ENCODE peak calls at places on chromosomes 16 and 17, in nine cellular contexts. Q, A, N, J, V, Y, R, E and G are unnamed samples.

GRCh38 chr17:80018917-80019651 is 16.6 kb downstream of the TBC1D16 start:
- DNase-seq in E (no peak), A (no peak), R (no peak), V (no peak), J (no peak), N (no peak), Y (no peak), Q (no peak), G (no peak)

GRCh38 chr16:10805362-10805761 is 13.2 kb downstream of the TVP23A start:
- DNase-seq in E (no peak), Y (no peak), V (no peak), N (no peak), J (no peak), A (no peak), Q (no peak), R (no peak), G (no peak)

GRCh38 chr17:34723875-34724274 is 144.5 kb downstream of the TMEM132E start:
- DNase-seq in Y (no peak), A (no peak), R (no peak), J (no peak), N (no peak), E (no peak), V (no peak), Q (no peak), G (no peak)

GRCh38 chr16:46850619-46851555 is 19.9 kb upstream of the C16orf87 start:
- DNase-seq in J (no peak), A (no peak), Q (no peak), R (no peak), V (no peak), N (no peak), Y (no peak), E (no peak), G (no peak)

GRCh38 chr17:57247261-57247660 is 9.1 kb upstream of the MSI2 start:
- DNase-seq in A (no peak), R (no peak), J (no peak), Q (no peak), N (no peak), E (no peak), V (no peak), Y (no peak), G (no peak)

GRCh38 chr16:70686376-70687171 is 721 bp upstream of the MTSS2 start:
- DNase-seq in V (no peak), Y (no peak), N (no peak), A (no peak), Q (no peak), E (no peak), R (no peak), J (no peak), G (no peak)

GRCh38 chr17:35612924-35613521 is 25.9 kb downstream of the AP2B1 start:
- DNase-seq in R (peak; percentile 73), E (no peak), Q (no peak), V (peak; percentile 28), N (peak; percentile 44), A (peak; percentile 26), J (no peak), Y (no peak), G (peak; percentile 48)

GRCh38 chr16:87185313-87185712 is 131.9 kb downstream of the C16orf95 start:
- DNase-seq in N (no peak), R (no peak), Q (no peak), E (no peak), A (no peak), V (no peak), J (no peak), Y (no peak), G (no peak)

GRCh38 chr16:1309888-1310831 is 724 bp downstream of the UBE2I start:
- DNase-seq in N (peak; percentile 50), Y (no peak), A (no peak), J (no peak), V (peak; percentile 55), R (peak; percentile 52), Q (no peak), E (peak; percentile 73), G (no peak)

GRCh38 chr16:70770968-70771552 is 29.9 kb downstream of the VAC14 start:
- DNase-seq in J (peak; percentile 64), E (no peak), V (peak; percentile 32), Y (peak; percentile 39), Q (peak; percentile 64), R (peak; percentile 62), N (peak; percentile 69), A (peak; percentile 55), G (peak; percentile 76)

GRCh38 chr17:68351395-68351794 is 60.1 kb downstream of the ARSG start:
- DNase-seq in N (no peak), R (peak; percentile 63), V (no peak), Y (no peak), Q (no peak), A (no peak), E (no peak), J (no peak), G (peak; percentile 19)

GRCh38 chr17:80637286-80637703 is 92.7 kb downstream of the RPTOR start:
- DNase-seq in V (no peak), A (no peak), Q (no peak), N (no peak), E (no peak), J (no peak), R (no peak), Y (no peak), G (no peak)

GRCh38 chr17:36918260-36918691 is 19.0 kb upstream of the LHX1 start:
- DNase-seq in N (no peak), J (no peak), V (no peak), Q (no peak), A (no peak), E (no peak), Y (no peak), R (peak; percentile 56), G (no peak)

GRCh38 chr17:10549108-10549842 is at the start of gene MYH2:
- DNase-seq in Y (no peak), J (no peak), Q (no peak), R (no peak), V (no peak), N (no peak), A (no peak), E (no peak), G (no peak)

GRCh38 chr17:58336456-58337094 is 8.0 kb upstream of the TSPOAP1 start:
- DNase-seq in V (peak; percentile 23), N (no peak), E (no peak), R (peak; percentile 49), A (no peak), J (no peak), Q (no peak), Y (no peak), G (no peak)

GRCh38 chr17:40017422-40018080 is 2.3 kb downstream of the CSF3 start:
- DNase-seq in Y (no peak), A (no peak), Q (no peak), E (no peak), N (no peak), R (peak; percentile 12), V (no peak), J (no peak), G (no peak)

GRCh38 chr17:52831536-52831935 is 673.0 kb upstream of the CA10 start:
- DNase-seq in Y (no peak), V (no peak), A (no peak), E (no peak), Q (no peak), J (no peak), R (no peak), N (no peak), G (no peak)

GRCh38 chr16:54647731-54648221 is 282.9 kb upstream of the IRX5 start:
- DNase-seq in E (no peak), J (no peak), N (no peak), Q (no peak), A (peak; percentile 58), Y (no peak), R (peak; percentile 56), V (no peak), G (no peak)

GRCh38 chr16:77387810-77388209 is 47.0 kb downstream of the ADAMTS18 start:
- DNase-seq in Q (no peak), J (no peak), Y (no peak), E (no peak), N (no peak), A (no peak), V (no peak), R (no peak), G (peak; percentile 53)
- H3K4me1 ChIP-seq in Q (no peaks in the 10 kb centered on the region), J (no peaks in the 10 kb centered on the region), Y (no peaks in the 10 kb centered on the region), E (no peaks in the 10 kb centered on the region), N (no peaks in the 10 kb centered on the region), A (no peaks in the 10 kb centered on the region), V (no peaks in the 10 kb centered on the region), R (no peaks in the 10 kb centered on the region), G (peaks cover 2% of the 10 kb centered on the region)

DNA sequence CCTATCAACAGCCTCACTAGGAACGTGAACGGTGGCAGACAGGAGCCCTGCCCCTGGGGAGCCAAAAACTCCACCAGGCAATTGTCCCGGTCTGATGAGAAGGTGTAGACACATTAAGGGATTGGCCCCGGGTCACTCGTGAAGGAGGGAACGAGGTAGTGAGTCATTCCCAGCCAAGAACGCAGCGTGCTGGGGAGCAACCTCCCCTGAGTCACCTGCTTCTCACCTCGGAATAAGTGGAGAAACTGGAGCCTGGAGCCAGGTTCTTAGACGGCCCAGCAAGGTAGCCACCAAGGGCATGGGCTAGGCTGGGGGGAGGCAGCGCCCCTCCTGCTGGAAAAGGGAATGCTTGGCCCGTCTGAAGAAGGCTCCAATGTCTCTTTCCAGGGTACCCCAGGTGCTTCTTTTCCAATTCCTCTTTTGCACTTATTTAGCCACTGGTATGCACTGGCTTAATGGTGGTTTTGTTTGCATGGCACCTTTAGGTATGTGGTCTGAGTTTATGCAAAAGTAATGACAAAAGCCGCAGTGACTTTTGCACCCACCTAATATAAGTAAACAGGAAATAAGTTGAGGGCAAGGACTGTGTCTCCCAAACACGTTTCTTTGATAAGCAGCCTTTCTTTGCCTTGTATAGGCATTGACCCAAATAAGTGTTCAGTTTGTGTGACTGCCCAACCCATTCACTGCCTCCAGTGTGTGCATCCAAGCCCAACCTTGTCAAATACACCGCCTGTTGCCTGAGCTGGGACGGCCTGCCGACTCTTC is 1.8 kb upstream of the HELZ start:
- DNase-seq in N (peak; percentile 78), J (peak; percentile 71), V (peak; percentile 19), Y (no peak), A (peak; percentile 65), R (no peak), Q (peak; percentile 51), E (peak; percentile 78), G (peak; percentile 98)
- H3K4me3 ChIP-seq in N (peak overlapping the region; percentile 76), J (peak overlapping the region; percentile 84), V (peak overlapping the region; percentile 26), Y (peak overlapping the region; percentile 78), A (peak overlapping the region; percentile 97), R (peak overlapping the region; percentile 96), Q (peak overlapping the region; percentile 55), E (peak overlapping the region; percentile 99), G (peak overlapping the region; percentile 93)

GRCh38 chr16:88286301-88286923 is 96.3 kb upstream of the ZNF469 start:
- DNase-seq in E (peak; percentile 30), Y (no peak), Q (no peak), R (no peak), N (no peak), V (no peak), A (no peak), J (no peak), G (no peak)
- H3K9me3 ChIP-seq in E (peaks cover 17% of the 10 kb centered on the region), Y (no peaks in the 10 kb centered on the region), Q (peaks cover 4% of the 10 kb centered on the region), R (no peaks in the 10 kb centered on the region), N (peaks cover 36% of the 10 kb centered on the region), V (peaks cover 27% of the 10 kb centered on the region), A (no peaks in the 10 kb centered on the region), J (peaks cover 64% of the 10 kb centered on the region), G (peaks cover 5% of the 10 kb centered on the region)

DNA sequence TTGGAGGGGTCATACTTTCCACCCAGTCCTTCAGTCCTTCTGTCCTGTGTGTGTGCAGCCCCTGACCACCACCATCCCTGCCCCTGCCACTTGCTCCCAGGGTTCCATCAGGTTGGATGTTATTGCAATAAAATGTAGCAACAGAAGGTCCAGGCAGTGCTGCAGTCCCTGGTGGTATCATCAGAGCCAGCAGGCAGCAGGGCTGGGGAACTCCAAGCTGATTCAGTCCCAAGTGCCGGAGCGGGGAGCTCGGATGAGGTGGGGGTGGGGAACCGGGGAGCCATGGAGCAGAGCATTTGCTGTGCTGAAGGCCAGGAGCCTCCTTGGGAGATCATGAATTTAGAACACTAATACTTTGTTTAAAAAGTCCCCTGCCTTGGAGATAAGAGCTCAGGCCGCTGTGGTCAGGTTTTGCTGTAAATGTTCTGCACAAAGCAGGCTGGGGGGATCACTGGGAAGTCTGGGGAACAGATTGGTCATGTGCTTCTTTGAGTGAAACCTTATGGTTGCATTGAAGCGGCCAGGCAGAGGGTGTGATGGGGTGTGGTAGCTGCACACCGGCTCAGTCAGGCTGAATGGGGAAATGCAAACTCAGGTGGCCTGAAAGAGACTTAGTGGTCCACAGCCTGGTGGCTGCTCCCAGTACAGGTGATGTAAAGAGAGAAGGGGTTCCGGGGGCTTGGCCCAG is 225.9 kb downstream of the SEC14L1 start:
- DNase-seq in Q (no peak), E (no peak), R (peak; percentile 74), A (no peak), J (no peak), Y (no peak), V (no peak), N (no peak), G (no peak)
- H3K4me1 ChIP-seq in Q (peaks cover 28% of the 10 kb centered on the region), E (peaks cover 52% of the 10 kb centered on the region), R (peaks cover 15% of the 10 kb centered on the region), A (peaks cover 9% of the 10 kb centered on the region), J (peaks cover 88% of the 10 kb centered on the region), Y (peaks cover 69% of the 10 kb centered on the region), V (peaks cover 14% of the 10 kb centered on the region), N (peaks cover 79% of the 10 kb centered on the region), G (peaks cover 39% of the 10 kb centered on the region)